ENCODE peak calls at places on chromosomes 12 and 14, in nine cellular contexts. J is activated gamma-delta T cell; A is aorta; C is left ventricle myocardium inferior; F is neural crest cell; Z is stimulated activated CD4-positive, alpha-beta T cell treated with anti-CD3 and anti-CD28 coated beads, Interleukin-15, amount 100 ng/mL, for 1 hour; Y is ELR; B is SW 1271; Q is sciatic nerve. M is an unnamed sample.
A peak's percentile ranks its signal among the peaks of the same experiment; 100 is the strongest.

GRCh38 chr12:4353785-4354208 is 25.7 kb downstream of the FGF23 start:
- DNase-seq in J (no peak), A (no peak), C (no peak), F (no peak), Z (no peak), Y (peak; percentile 31), B (peak; percentile 44), Q (no peak), M (no peak)

GRCh38 chr14:54187439-54187838 is 209.4 kb upstream of the CDKN3 start:
- DNase-seq in J (no peak), A (no peak), C (no peak), F (no peak), Z (no peak), Y (no peak), B (no peak), Q (no peak), M (no peak)

GRCh38 chr14:71474866-71475265 is 457.4 kb upstream of the RGS6 start:
- DNase-seq in J (no peak), A (no peak), C (no peak), F (no peak), Z (no peak), Y (no peak), B (no peak), Q (no peak), M (no peak)

GRCh38 chr14:105475916-105476845 is 1.6 kb downstream of the CRIP2 start:
- DNase-seq in J (no peak), A (no peak), C (peak; percentile 75), F (no peak), Z (no peak), Y (no peak), B (no peak), Q (no peak), M (no peak)

GRCh38 chr14:56185991-56186390 is 67.8 kb downstream of the PELI2 start:
- DNase-seq in J (no peak), A (no peak), C (no peak), F (no peak), Z (no peak), Y (no peak), B (no peak), Q (no peak), M (no peak)

GRCh38 chr12:19681007-19681406 is 241.7 kb downstream of the AEBP2 start:
- DNase-seq in J (no peak), A (peak; percentile 41), C (no peak), F (no peak), Z (no peak), Y (no peak), B (no peak), Q (no peak), M (no peak)

GRCh38 chr12:9925746-9926393 is 6.3 kb downstream of the CLEC2A start:
- DNase-seq in J (no peak), A (no peak), C (no peak), F (no peak), Z (no peak), Y (peak; percentile 68), B (peak; percentile 53), Q (no peak), M (no peak)

GRCh38 chr12:11786638-11787365 is 137.3 kb downstream of the ETV6 start:
- DNase-seq in J (no peak), A (no peak), C (no peak), F (no peak), Z (no peak), Y (no peak), B (no peak), Q (no peak), M (no peak)

GRCh38 chr12:108302471-108303311 is 36.4 kb downstream of the CMKLR1 start:
- DNase-seq in J (no peak), A (peak; percentile 92), C (peak; percentile 88), F (no peak), Z (no peak), Y (peak; percentile 50), B (peak; percentile 23), Q (peak; percentile 90), M (peak; percentile 69)

GRCh38 chr14:63243646-63244045 is 39.4 kb downstream of the RHOJ start:
- DNase-seq in J (no peak), A (no peak), C (no peak), F (no peak), Z (no peak), Y (no peak), B (no peak), Q (no peak), M (no peak)

GRCh38 chr12:52942914-52943207 is 6.1 kb upstream of the KRT18 start:
- DNase-seq in J (no peak), A (no peak), C (no peak), F (no peak), Z (no peak), Y (no peak), B (no peak), Q (no peak), M (no peak)

GRCh38 chr14:104792945-104793702 is 2.4 kb downstream of the AKT1 start:
- DNase-seq in J (no peak), A (no peak), C (no peak), F (no peak), Z (no peak), Y (no peak), B (no peak), Q (no peak), M (peak; percentile 55)

GRCh38 chr12:31752450-31752849 is 23.6 kb upstream of the AMN1 start:
- DNase-seq in J (no peak), A (no peak), C (no peak), F (no peak), Z (no peak), Y (no peak), B (no peak), Q (no peak), M (no peak)

GRCh38 chr14:68591786-68592185 is 201.1 kb downstream of the ZFP36L1 start:
- DNase-seq in J (no peak), A (no peak), C (no peak), F (no peak), Z (no peak), Y (no peak), B (no peak), Q (no peak), M (peak; percentile 14)

M was measured in upper lobe of left lung.